ENCODE peak calls at places on chromosomes 3 and 15, in six cellular contexts. P is tibial nerve, M is esophagus squamous epithelium, O is left ventricle myocardium inferior, C is astrocyte, Z is RWPE1. S is an unnamed sample.

GRCh38 chr3:195255571-195256501 is 15.1 kb downstream of the XXYLT1 start:
- DNase-seq in Z (no peak), O (no peak), P (no peak), C (no peak), M (no peak), S (no peak)

GRCh38 chr3:61646851-61647525 is 85.6 kb downstream of the PTPRG start:
- DNase-seq in P (no peak), M (no peak), Z (no peak), O (no peak), C (no peak), S (no peak)

GRCh38 chr3:69671082-69671952 is 67.9 kb upstream of the MITF start:
- DNase-seq in C (no peak), P (peak), M (no peak), Z (peak), O (peak), S (no peak)

GRCh38 chr15:38683382-38684242 is 119.0 kb upstream of the RASGRP1 start:
- DNase-seq in M (no peak), C (peak), Z (peak), O (no peak), P (peak), S (no peak)

GRCh38 chr3:10467904-10468610 is 37.3 kb downstream of the ATP2B2 start:
- DNase-seq in M (no peak), O (no peak), Z (no peak), C (no peak), P (no peak), S (no peak)

GRCh38 chr3:40582401-40583027 is 57.8 kb downstream of the ZNF621 start:
- DNase-seq in M (no peak), Z (no peak), O (no peak), C (no peak), P (no peak), S (no peak)

GRCh38 chr3:118882353-118882947 is 152.2 kb downstream of the IGSF11 start:
- DNase-seq in C (peak), Z (peak), P (peak), M (no peak), O (peak), S (no peak)

GRCh38 chr3:143464850-143465249 is 345.3 kb downstream of the CHST2 start:
- DNase-seq in Z (no peak), O (no peak), C (no peak), P (no peak), M (no peak), S (no peak)

GRCh38 chr3:153369561-153370374 is 207.7 kb downstream of the RAP2B start:
- DNase-seq in P (no peak), C (no peak), M (no peak), Z (no peak), O (no peak), S (no peak)

GRCh38 chr3:125032100-125032643 is 23.6 kb downstream of the HEG1 start:
- DNase-seq in P (no peak), C (no peak), Z (no peak), O (no peak), M (no peak), S (peak)

GRCh38 chr15:90482124-90483011 is 47.4 kb upstream of the CRTC3 start:
- DNase-seq in Z (peak), M (no peak), P (peak), O (no peak), C (peak), S (no peak)

GRCh38 chr15:43776101-43776717 is 557 bp downstream of the ELL3 start:
- DNase-seq in M (peak), O (no peak), P (no peak), Z (no peak), C (no peak), S (no peak)

GRCh38 chr3:146218880-146219866 is 31.7 kb downstream of the PLSCR4 start:
- DNase-seq in M (no peak), P (peak), C (no peak), Z (peak), O (no peak), S (no peak)

GRCh38 chr15:41233367-41233771 is 2.3 kb downstream of the CHP1 start:
- DNase-seq in C (peak), Z (peak), M (no peak), O (no peak), P (no peak), S (no peak)

GRCh38 chr3:55720614-55721013 is 233.5 kb upstream of the WNT5A start:
- DNase-seq in P (no peak), M (no peak), Z (peak), O (no peak), C (peak), S (no peak)

GRCh38 chr3:143120716-143121239 is 1.2 kb downstream of the CHST2 start:
- DNase-seq in Z (peak), C (no peak), P (no peak), M (no peak), O (no peak), S (no peak)

GRCh38 chr3:83218383-83219200 is 1457.1 kb upstream of the GBE1 start:
- DNase-seq in Z (no peak), O (no peak), P (no peak), M (no peak), C (no peak), S (no peak)

GRCh38 chr15:45126535-45127158 is 3.0 kb downstream of the DUOXA1 start:
- DNase-seq in M (no peak), Z (no peak), C (no peak), P (no peak), O (no peak), S (no peak)

GRCh38 chr3:95280711-95281352 is 1218.0 kb downstream of the NSUN3 start:
- DNase-seq in O (no peak), M (no peak), Z (peak), P (no peak), C (no peak), S (no peak)

GRCh38 chr15:55552926-55553325 is 35.2 kb downstream of the PYGO1 start:
- DNase-seq in M (no peak), O (peak), P (no peak), Z (no peak), C (peak), S (no peak)
- H3K27ac ChIP-seq in M (no peak), O (no peak), P (no peak), Z (no peak), C (peak), S (no peak)

GRCh38 chr15:33153548-33153947 is 41.0 kb downstream of the FMN1 start:
- DNase-seq in C (no peak), P (no peak), Z (no peak), O (no peak), M (no peak), S (no peak)
- H3K27ac ChIP-seq in C (no peak), P (no peak), Z (no peak), O (peak), M (peak), S (no peak)

DNA sequence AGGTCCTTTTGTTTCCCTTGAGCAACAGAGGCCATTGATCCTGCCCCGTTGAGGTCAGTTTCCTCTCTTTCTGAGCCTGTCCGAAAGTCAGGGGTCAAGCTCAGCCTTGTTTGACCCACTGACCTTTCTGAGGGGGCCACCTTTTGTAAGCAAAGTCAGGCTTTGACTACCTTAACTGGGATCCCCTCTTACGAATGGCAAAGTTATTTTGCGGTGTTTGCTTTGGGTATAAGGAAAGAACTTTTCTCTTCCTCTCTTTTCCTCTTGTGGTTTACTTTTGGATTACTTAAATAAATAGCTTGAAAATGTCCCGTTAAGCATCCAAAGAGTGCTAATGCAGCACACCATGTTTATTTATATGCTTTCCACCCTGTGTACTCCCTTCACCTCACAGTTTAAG is 340.6 kb downstream of the THSD4 start:
- DNase-seq in M (no peak), Z (no peak), O (no peak), C (no peak), P (no peak), S (no peak)
- H3K27ac ChIP-seq in M (peak), Z (no peak), O (no peak), C (no peak), P (no peak), S (no peak)

GRCh38 chr3:176766862-176767261 is 430.4 kb downstream of the TBL1XR1 start:
- DNase-seq in M (no peak), C (peak), Z (no peak), P (no peak), O (no peak), S (no peak)
- H3K27ac ChIP-seq in M (no peak), C (peak), Z (peak), P (no peak), O (no peak), S (peak)

DNA sequence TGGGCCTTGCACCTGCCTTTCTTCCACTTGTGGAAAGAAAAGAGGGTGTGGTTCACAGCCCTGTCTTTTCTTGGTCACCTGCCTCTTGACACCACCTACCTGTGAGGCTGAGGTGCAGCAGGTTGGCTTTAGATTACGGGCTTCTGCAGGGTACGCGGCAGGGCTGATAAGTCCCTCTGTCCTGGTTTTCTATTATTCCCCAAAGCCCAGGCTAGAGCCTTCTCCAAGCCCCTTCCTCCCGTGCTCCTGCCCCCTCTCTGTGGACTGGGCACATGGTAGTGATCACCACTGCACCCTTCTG is 44.8 kb upstream of the HACD2 start:
- DNase-seq in P (no peak), C (no peak), M (no peak), Z (no peak), O (no peak), S (no peak)
- H3K27ac ChIP-seq in P (no peak), C (no peak), M (peak), Z (no peak), O (no peak), S (no peak)

DNA sequence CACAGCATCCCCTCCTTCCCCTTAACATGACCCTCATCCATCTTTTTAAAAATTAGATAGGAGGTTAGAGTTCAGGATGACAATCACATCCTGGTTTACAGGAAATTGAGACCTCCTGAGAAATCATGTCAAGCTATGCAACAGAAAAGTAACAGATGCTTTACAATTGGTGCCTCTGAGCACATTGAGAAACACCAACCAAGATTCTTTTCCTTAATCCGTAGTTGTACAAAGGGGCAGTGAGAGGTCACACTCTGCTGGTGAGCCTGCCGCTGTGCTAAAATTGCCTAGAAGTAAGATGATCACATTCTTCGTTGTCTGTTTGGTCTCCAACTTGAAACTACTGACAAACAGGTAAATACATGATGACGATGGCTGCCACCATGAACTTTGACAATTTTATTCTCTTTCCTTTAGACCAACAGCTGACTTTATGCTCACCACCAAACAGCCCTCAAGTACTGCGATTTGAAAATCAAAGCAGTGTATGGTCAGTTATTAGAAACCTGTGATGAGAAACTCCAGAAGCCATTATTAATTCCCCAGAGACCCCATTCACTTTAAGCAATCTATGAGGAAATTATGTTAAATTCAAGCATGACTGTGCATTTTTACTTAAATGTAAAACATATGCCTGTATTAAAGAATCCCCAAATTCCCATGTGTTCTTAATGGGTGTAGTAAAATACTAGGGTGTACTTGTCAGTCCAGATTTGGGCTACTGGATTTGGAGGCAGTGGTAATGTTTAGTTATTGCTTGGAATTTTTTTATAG is 210.7 kb upstream of the UBE2E1 start:
- DNase-seq in Z (no peak), C (no peak), M (no peak), O (no peak), P (no peak), S (no peak)
- H3K27ac ChIP-seq in Z (no peak), C (no peak), M (no peak), O (no peak), P (no peak), S (no peak)

DNA sequence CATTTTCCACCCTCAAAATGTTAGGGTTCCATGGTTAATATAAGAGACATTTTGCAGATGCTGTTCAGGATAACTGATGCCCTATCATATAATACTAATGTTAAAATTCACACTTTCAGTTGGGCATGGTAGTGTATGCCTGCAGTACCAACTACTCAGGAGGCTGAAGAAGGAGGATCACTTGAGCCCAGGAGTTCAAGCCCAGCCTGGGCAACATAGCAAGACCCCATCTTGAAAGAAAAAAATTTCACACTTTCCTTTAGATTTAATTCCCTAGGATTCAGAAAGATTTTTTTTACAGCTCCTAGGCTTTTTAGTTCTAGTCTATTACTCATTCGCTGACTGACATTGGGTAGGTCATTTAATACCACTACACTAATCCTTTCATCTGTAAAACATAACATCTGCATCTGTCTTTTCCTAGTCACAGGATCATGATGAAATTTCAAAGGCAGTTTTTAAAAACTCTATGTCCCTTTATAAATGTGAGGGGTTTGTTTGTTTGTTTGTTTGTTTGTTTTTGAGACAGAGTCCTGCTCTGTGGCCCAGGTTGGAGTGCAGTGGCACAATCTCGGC is 103.7 kb downstream of the MYO5A start:
- DNase-seq in O (no peak), Z (no peak), P (no peak), C (no peak), M (no peak), S (no peak)
- H3K27ac ChIP-seq in O (no peak), Z (no peak), P (no peak), C (no peak), M (no peak), S (no peak)

GRCh38 chr3:197023241-197023997 is 6.2 kb downstream of the MELTF start:
- DNase-seq in C (no peak), O (no peak), M (no peak), P (no peak), Z (no peak), S (no peak)

GRCh38 chr3:197021231-197021630 is 8.4 kb downstream of the MELTF start:
- DNase-seq in P (no peak), O (no peak), Z (no peak), C (no peak), M (no peak), S (peak)

GRCh38 chr3:197023998-197024651 is 5.5 kb downstream of the MELTF start:
- DNase-seq in C (no peak), M (no peak), Z (no peak), O (no peak), P (no peak), S (no peak)

GRCh38 chr3:197021729-197022404 is 7.8 kb downstream of the MELTF start:
- DNase-seq in C (no peak), P (no peak), Z (no peak), O (no peak), M (no peak), S (peak)

GRCh38 chr3:197022405-197023231 is 7.0 kb downstream of the MELTF start:
- DNase-seq in C (no peak), P (no peak), Z (no peak), O (no peak), M (no peak), S (peak)
- H3K27ac ChIP-seq in C (no peak), P (no peak), Z (no peak), O (no peak), M (no peak), S (no peak)

DNA sequence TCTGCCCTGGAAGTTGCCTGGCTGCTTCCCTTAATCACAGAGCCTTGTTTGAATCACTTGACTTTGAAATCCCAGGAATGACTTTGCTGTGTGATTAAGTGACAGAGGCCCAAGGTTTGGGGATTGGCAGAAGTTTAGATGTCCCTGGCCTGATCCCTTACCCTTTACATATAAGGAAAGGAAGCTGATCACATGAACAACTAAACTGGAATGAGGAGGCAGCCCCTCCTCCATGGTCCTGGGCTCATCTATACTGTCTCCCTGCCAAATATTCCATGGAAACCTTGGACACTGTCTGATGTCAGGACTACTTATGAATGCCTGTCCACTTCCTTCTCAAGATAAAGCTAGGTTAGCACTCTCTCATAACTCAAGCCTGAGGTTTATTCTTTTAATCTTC is 181.3 kb upstream of the CTDSPL start:
- DNase-seq in P (no peak), Z (no peak), C (peak), M (no peak), O (no peak), S (no peak)
- H3K27ac ChIP-seq in P (no peak), Z (no peak), C (no peak), M (peak), O (peak), S (peak)

DNA sequence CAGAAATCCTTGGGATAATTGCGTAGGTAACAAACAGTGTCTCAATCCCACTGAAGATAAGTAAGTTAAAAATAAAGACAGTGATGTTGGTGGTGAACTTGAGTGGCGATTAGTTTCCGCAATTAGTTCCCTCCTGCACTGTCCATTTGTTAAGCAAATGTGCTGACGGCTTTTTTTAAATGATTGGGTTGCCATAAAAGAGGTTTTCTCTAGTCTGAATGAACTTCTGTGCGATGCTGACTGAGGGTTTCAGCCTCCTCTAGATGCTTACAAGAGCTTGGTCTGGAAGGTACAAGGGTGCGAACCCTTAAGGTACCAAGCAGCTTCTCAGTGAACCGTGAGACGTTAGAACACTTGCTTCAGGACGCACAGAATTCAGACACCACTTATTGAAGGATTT is 746 bp downstream of the MCTP2 start:
- DNase-seq in P (no peak), O (no peak), M (no peak), Z (no peak), C (no peak), S (no peak)
- H3K27ac ChIP-seq in P (peak), O (no peak), M (peak), Z (peak), C (no peak), S (no peak)

S was measured in ascending aorta.